ENCODE peak calls at places on chromosomes 5 and 9, in four cellular contexts. One of them, this sample, is unnamed.

GRCh38 chr9:72753261-72753893 is 199.5 kb downstream of the ALDH1A1 start:
- DNase-seq in HepG2: no peak
- DNase-seq in HCT116: no peak
- DNase-seq in K562: no peak
- DNase-seq in this sample: peak

GRCh38 chr9:92342825-92343488 is 17.2 kb downstream of the CENPP start:
- DNase-seq in HepG2: no peak
- DNase-seq in HCT116: no peak
- DNase-seq in K562: no peak
- DNase-seq in this sample: no peak

GRCh38 chr5:91849069-91849468 is 466.0 kb upstream of the ARRDC3 start:
- DNase-seq in HepG2: no peak
- DNase-seq in HCT116: no peak
- DNase-seq in K562: no peak
- DNase-seq in this sample: no peak

GRCh38 chr5:171308453-171309275 is at the start of gene TLX3:
- DNase-seq in HepG2: no peak
- DNase-seq in HCT116: peak
- DNase-seq in K562: no peak
- DNase-seq in this sample: no peak

GRCh38 chr5:73540192-73540591 is 25.2 kb downstream of the ANKRA2 start:
- DNase-seq in HepG2: peak
- DNase-seq in HCT116: no peak
- DNase-seq in K562: no peak
- DNase-seq in this sample: no peak

GRCh38 chr9:111943746-111944145 is 47.1 kb downstream of the UGCG start:
- DNase-seq in HepG2: peak
- DNase-seq in HCT116: no peak
- DNase-seq in K562: no peak
- DNase-seq in this sample: no peak

GRCh38 chr5:137800700-137801411 is 46.7 kb upstream of the HNRNPA0 start:
- DNase-seq in HepG2: peak
- DNase-seq in HCT116: no peak
- DNase-seq in K562: no peak
- DNase-seq in this sample: no peak

GRCh38 chr5:98773464-98774191 is at the start of gene RGMB:
- DNase-seq in HepG2: peak
- DNase-seq in HCT116: peak
- DNase-seq in K562: no peak
- DNase-seq in this sample: peak

GRCh38 chr9:18905033-18905882 is 127.8 kb downstream of the SAXO1 start:
- DNase-seq in HepG2: no peak
- DNase-seq in HCT116: no peak
- DNase-seq in K562: no peak
- DNase-seq in this sample: no peak

GRCh38 chr9:89023788-89024187 is 32.5 kb downstream of the S1PR3 start:
- DNase-seq in HepG2: no peak
- DNase-seq in HCT116: no peak
- DNase-seq in K562: no peak
- DNase-seq in this sample: no peak

GRCh38 chr9:131960311-131960710 is 119.4 kb downstream of the MED27 start:
- DNase-seq in HepG2: no peak
- DNase-seq in HCT116: no peak
- DNase-seq in K562: no peak
- DNase-seq in this sample: no peak

GRCh38 chr5:88089757-88090390 is 178.8 kb downstream of the TMEM161B start:
- DNase-seq in HepG2: no peak
- DNase-seq in HCT116: no peak
- DNase-seq in K562: no peak
- DNase-seq in this sample: no peak

GRCh38 chr9:74122229-74122628 is 374.9 kb upstream of the RORB start:
- DNase-seq in HepG2: no peak
- DNase-seq in HCT116: no peak
- DNase-seq in K562: no peak
- DNase-seq in this sample: no peak

GRCh38 chr9:106945727-106946690 is 83.0 kb downstream of the ZNF462 start:
- DNase-seq in HepG2: no peak
- DNase-seq in HCT116: no peak
- DNase-seq in K562: no peak
- DNase-seq in this sample: no peak

GRCh38 chr5:1933364-1934055 is 50.8 kb upstream of the IRX4 start:
- DNase-seq in HepG2: no peak
- DNase-seq in HCT116: peak
- DNase-seq in K562: no peak
- DNase-seq in this sample: no peak

GRCh38 chr5:83107692-83108410 is 30.5 kb downstream of the XRCC4 start:
- DNase-seq in HepG2: no peak
- DNase-seq in HCT116: no peak
- DNase-seq in K562: no peak
- DNase-seq in this sample: no peak

GRCh38 chr9:128702949-128703615 is 779 bp downstream of the PKN3 start:
- DNase-seq in HepG2: no peak
- DNase-seq in HCT116: no peak
- DNase-seq in K562: peak
- DNase-seq in this sample: no peak

GRCh38 chr5:141437208-141437607 is 6.9 kb downstream of the PCDHGA12 start:
- DNase-seq in HepG2: no peak
- DNase-seq in HCT116: no peak
- DNase-seq in K562: no peak
- DNase-seq in this sample: no peak

GRCh38 chr5:135578685-135579341 is at the start of gene CXCL14:
- DNase-seq in HepG2: no peak
- DNase-seq in HCT116: no peak
- DNase-seq in K562: no peak
- DNase-seq in this sample: no peak

GRCh38 chr5:178232124-178232919 is at the start of gene PHYKPL:
- DNase-seq in HepG2: peak
- DNase-seq in HCT116: peak
- DNase-seq in K562: peak
- DNase-seq in this sample: no peak

GRCh38 chr5:6142353-6142752 is 236.0 kb downstream of the MED10 start:
- DNase-seq in HepG2: no peak
- DNase-seq in HCT116: no peak
- DNase-seq in K562: no peak
- DNase-seq in this sample: no peak

GRCh38 chr9:101400120-101400519 is 1.5 kb downstream of the ZNF189 start:
- DNase-seq in HepG2: no peak
- DNase-seq in HCT116: no peak
- DNase-seq in K562: no peak
- DNase-seq in this sample: no peak

GRCh38 chr5:78483809-78484521 is 123.5 kb downstream of the SCAMP1 start:
- DNase-seq in HepG2: no peak
- DNase-seq in HCT116: no peak
- DNase-seq in K562: peak
- DNase-seq in this sample: no peak

GRCh38 chr9:69579749-69580581 is 92.2 kb downstream of the APBA1 start:
- DNase-seq in HepG2: peak
- DNase-seq in HCT116: no peak
- DNase-seq in K562: no peak
- DNase-seq in this sample: no peak

GRCh38 chr9:136014147-136014927 is 53.2 kb upstream of the UBAC1 start:
- DNase-seq in HepG2: no peak
- DNase-seq in HCT116: no peak
- DNase-seq in K562: no peak
- DNase-seq in this sample: no peak

GRCh38 chr5:34900660-34901059 is 14.6 kb downstream of the RAD1 start:
- DNase-seq in HepG2: no peak
- DNase-seq in HCT116: no peak
- DNase-seq in K562: no peak
- DNase-seq in this sample: no peak

GRCh38 chr9:130610862-130611689 is 31.7 kb downstream of the FUBP3 start:
- DNase-seq in HepG2: no peak
- DNase-seq in HCT116: no peak
- DNase-seq in K562: no peak
- DNase-seq in this sample: no peak

DNA sequence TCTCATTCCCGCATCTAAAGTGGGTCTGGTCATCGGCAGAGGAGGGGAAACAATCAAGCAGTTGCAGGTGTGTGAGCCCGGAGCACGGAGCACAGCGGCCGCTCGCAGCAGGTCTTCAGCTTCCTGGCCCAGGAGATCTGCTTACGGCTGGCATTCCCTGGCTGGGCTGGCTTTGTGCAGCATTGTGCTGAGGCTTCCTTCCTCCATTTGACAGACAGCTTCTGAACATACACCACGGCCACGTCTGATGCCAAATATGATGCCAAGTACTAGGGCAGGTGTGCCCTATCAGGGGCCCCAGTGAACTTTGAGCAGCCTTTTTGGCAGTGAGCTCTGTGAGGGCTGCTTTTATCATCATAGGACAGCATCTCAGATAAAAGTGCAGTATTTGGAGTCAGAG is 37.1 kb downstream of the FUBP3 start:
- DNase-seq in HepG2: no peak
- DNase-seq in HCT116: no peak
- DNase-seq in K562: no peak
- DNase-seq in this sample: no peak
- TF ChIP-seq POLR2AphosphoS5 in HepG2: no peak
- TF ChIP-seq POLR2AphosphoS5 in HCT116: no peak
- TF ChIP-seq POLR2AphosphoS5 in K562: no peak
- TF ChIP-seq POLR2AphosphoS5 in this sample: no peak

GRCh38 chr9:4563105-4563504 is 72.8 kb downstream of the SLC1A1 start:
- DNase-seq in HepG2: no peak
- DNase-seq in HCT116: no peak
- DNase-seq in K562: no peak
- DNase-seq in this sample: no peak

GRCh38 chr9:4572184-4572826 is 82.0 kb downstream of the SLC1A1 start:
- DNase-seq in HepG2: no peak
- DNase-seq in HCT116: no peak
- DNase-seq in K562: no peak
- DNase-seq in this sample: no peak

GRCh38 chr9:4567601-4568000 is 77.3 kb downstream of the SLC1A1 start:
- DNase-seq in HepG2: no peak
- DNase-seq in HCT116: no peak
- DNase-seq in K562: no peak
- DNase-seq in this sample: no peak

GRCh38 chr9:4569101-4569500 is 78.8 kb downstream of the SLC1A1 start:
- DNase-seq in HepG2: no peak
- DNase-seq in HCT116: no peak
- DNase-seq in K562: no peak
- DNase-seq in this sample: no peak

GRCh38 chr9:4566806-4567205 is 76.5 kb downstream of the SLC1A1 start:
- DNase-seq in HepG2: no peak
- DNase-seq in HCT116: no peak
- DNase-seq in K562: no peak
- DNase-seq in this sample: no peak
- TF ChIP-seq TCF7L2 in HepG2: no peak
- TF ChIP-seq TCF7L2 in HCT116: no peak
- TF ChIP-seq TCF7L2 in K562: no peak
- TF ChIP-seq TCF7L2 in this sample: no peak

DNA sequence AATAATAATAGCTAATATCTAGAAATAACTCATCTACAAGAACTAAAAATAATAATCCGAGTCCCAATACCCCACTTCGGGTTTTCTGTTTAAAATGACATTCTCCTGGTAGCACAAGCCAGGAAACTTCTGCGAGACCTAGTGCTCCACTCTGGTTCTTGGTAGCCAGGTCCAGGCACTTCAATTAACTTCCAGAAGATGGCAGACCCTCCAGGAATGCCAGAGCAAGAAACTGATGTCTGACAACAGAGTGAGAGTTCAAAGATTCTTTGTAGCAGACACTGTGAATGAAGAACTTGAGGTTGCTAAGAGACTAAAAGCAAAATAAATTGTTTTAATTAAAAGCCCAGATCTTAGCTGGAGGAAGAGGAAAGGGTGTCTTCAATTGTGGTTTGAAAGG is 1963.3 kb upstream of the CDH9 start:
- DNase-seq in HepG2: no peak
- DNase-seq in HCT116: no peak
- DNase-seq in K562: no peak
- DNase-seq in this sample: no peak
- TF ChIP-seq CTCF in HepG2: no peak
- TF ChIP-seq CTCF in HCT116: no peak
- TF ChIP-seq CTCF in K562: no peak
- TF ChIP-seq CTCF in this sample: peak

GRCh38 chr9:81686614-81687520 is 2.5 kb downstream of the TLE1 start:
- DNase-seq in HepG2: peak
- DNase-seq in HCT116: peak
- DNase-seq in K562: no peak
- DNase-seq in this sample: no peak
- TF ChIP-seq POLR2AphosphoS5 in HepG2: no peak
- TF ChIP-seq POLR2AphosphoS5 in HCT116: no peak
- TF ChIP-seq POLR2AphosphoS5 in K562: no peak
- TF ChIP-seq POLR2AphosphoS5 in this sample: no peak